ENCODE peak calls at places on chromosomes 7 and 10, in four cellular contexts. C, K, D and W are unnamed samples. For H3K79me2, the result is how much of the 10 kb centered on the place peaks cover.

GRCh38 chr7:139629392-139630082 is 106.1 kb downstream of the CLEC2L start:
- DNase-seq in D (no peak), C (peak), K (no peak), W (no peak)

GRCh38 chr7:79988642-79989041 is 146.0 kb upstream of the GNAI1 start:
- DNase-seq in D (no peak), K (no peak), C (no peak), W (no peak)

GRCh38 chr7:68025363-68025762 is 1028.7 kb downstream of the TYW1 start:
- DNase-seq in K (no peak), D (no peak), C (no peak), W (no peak)

GRCh38 chr7:39336457-39336856 is 229.7 kb upstream of the YAE1 start:
- DNase-seq in C (no peak), D (no peak), K (no peak), W (no peak)

GRCh38 chr7:148954766-148955165 is 70.7 kb upstream of the EZH2 start:
- DNase-seq in D (no peak), C (no peak), K (no peak), W (no peak)

GRCh38 chr7:108449577-108449920 is 6.7 kb downstream of the NRCAM start:
- DNase-seq in K (no peak), C (no peak), D (no peak), W (no peak)

GRCh38 chr7:16428182-16428581 is 6.8 kb upstream of the CRPPA start:
- DNase-seq in D (no peak), C (no peak), K (no peak), W (no peak)

GRCh38 chr10:132001238-132001977 is 19.7 kb upstream of the BNIP3 start:
- DNase-seq in K (peak), D (no peak), C (peak), W (peak)

GRCh38 chr7:47253650-47254080 is 328.2 kb downstream of the TNS3 start:
- DNase-seq in D (peak), C (peak), K (peak), W (peak)

GRCh38 chr7:75993689-75994387 is 557 bp downstream of the TMEM120A start:
- DNase-seq in D (peak), K (peak), C (peak), W (peak)

GRCh38 chr7:106914018-106914607 is 49.0 kb downstream of the PIK3CG start:
- DNase-seq in D (no peak), K (no peak), C (no peak), W (no peak)

GRCh38 chr10:74418285-74418872 is 267.4 kb downstream of the ADK start:
- DNase-seq in C (peak), D (no peak), K (no peak), W (no peak)

GRCh38 chr7:67916571-67916970 is 919.9 kb downstream of the TYW1 start:
- DNase-seq in D (no peak), C (peak), K (no peak), W (no peak)

GRCh38 chr7:139914306-139914747 is 85.3 kb downstream of the TBXAS1 start:
- DNase-seq in C (no peak), K (no peak), D (no peak), W (no peak)

GRCh38 chr10:49559476-49559875 is 20.6 kb upstream of the ERCC6 start:
- DNase-seq in C (peak), D (no peak), K (no peak), W (no peak)

GRCh38 chr10:97466755-97467154 is 20.8 kb downstream of the ZDHHC16 start:
- DNase-seq in C (peak), D (peak), K (no peak), W (no peak)

GRCh38 chr7:131071786-131072504 is 255.7 kb upstream of the MKLN1 start:
- DNase-seq in D (peak), K (no peak), C (no peak), W (no peak)

GRCh38 chr7:73895626-73896025 is 34.7 kb downstream of the TMEM270 start:
- DNase-seq in K (no peak), D (no peak), C (no peak), W (no peak)

GRCh38 chr10:12605580-12606405 is 256.4 kb downstream of the CAMK1D start:
- DNase-seq in C (no peak), K (no peak), D (no peak), W (no peak)

GRCh38 chr10:404991-405390 is 269.7 kb downstream of the ZMYND11 start:
- DNase-seq in D (no peak), C (no peak), K (no peak), W (no peak)

DNA sequence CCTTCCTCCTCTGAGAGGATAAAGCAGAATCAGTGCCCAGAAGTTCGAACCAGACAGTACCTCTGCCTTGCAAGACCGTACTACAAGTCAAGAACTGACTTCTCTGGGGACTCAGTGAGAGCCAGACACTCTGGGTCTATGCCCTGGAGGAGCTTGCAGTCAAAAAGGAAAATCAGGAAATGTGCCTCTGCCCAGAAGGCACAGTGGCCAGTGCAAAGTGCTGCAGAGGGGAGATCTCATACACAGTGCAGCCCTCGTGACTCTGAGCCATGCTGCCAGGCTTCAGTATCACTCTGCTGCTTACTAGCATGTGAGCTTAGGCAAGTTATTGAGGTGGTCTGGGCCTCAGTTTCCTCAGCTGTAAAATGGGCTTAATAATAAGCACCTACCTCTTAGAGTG is 144.0 kb upstream of the NPY start:
- DNase-seq in K (no peak), C (no peak), D (no peak), W (no peak)
- H3K79me2 ChIP-seq in K (under half), C (under half), D (under half), W (under half)

GRCh38 chr7:821688-822087 is 10.6 kb upstream of the SUN1 start:
- DNase-seq in K (no peak), C (no peak), D (no peak), W (no peak)

GRCh38 chr7:818031-818699 is 14.1 kb upstream of the SUN1 start:
- DNase-seq in C (no peak), K (no peak), D (peak), W (no peak)

GRCh38 chr7:822692-823276 is 9.5 kb upstream of the SUN1 start:
- DNase-seq in K (peak), C (peak), D (no peak), W (peak)

GRCh38 chr7:823639-824038 is 8.6 kb upstream of the SUN1 start:
- DNase-seq in C (no peak), K (no peak), D (no peak), W (no peak)

GRCh38 chr7:820341-820740 is 11.9 kb upstream of the SUN1 start:
- DNase-seq in C (no peak), K (no peak), D (no peak), W (no peak)
- H3K4me2 ChIP-seq in C (no peak), K (no peak), D (no peak), W (no peak)

GRCh38 chr10:103916901-103917300 is 1.1 kb downstream of the STN1 start:
- DNase-seq in D (no peak), K (no peak), C (no peak), W (no peak)
- H3K4ac ChIP-seq in D (no peak), K (no peak), C (no peak), W (no peak)

GRCh38 chr7:36207451-36208291 is 54.6 kb downstream of the EEPD1 start:
- DNase-seq in D (peak), C (no peak), K (no peak), W (no peak)
- H3K79me2 ChIP-seq in D (under half), C (under half), K (under half), W (under half)